ENCODE peak calls at places on chromosomes 16 and 17, in four cellular contexts. T is K562, M is GM12878, E is SK-N-SH. J is an unnamed sample.

GRCh38 chr16:68992521-68992920 is 112.9 kb upstream of the HAS3 start:
- DNase-seq in E (no peak), T (no peak), M (no peak), J (no peak)

GRCh38 chr16:4032768-4033167 is 83.5 kb downstream of the ADCY9 start:
- DNase-seq in T (no peak), M (no peak), E (no peak), J (no peak)

GRCh38 chr17:49201481-49201927 is 8.9 kb downstream of the GNGT2 start:
- DNase-seq in E (no peak), M (no peak), T (no peak), J (no peak)

GRCh38 chr16:11597737-11598136 is 11.0 kb upstream of the LITAF start:
- DNase-seq in M (no peak), E (no peak), T (no peak), J (peak; percentile 79)

GRCh38 chr17:60090412-60090811 is 11.7 kb upstream of the HEATR6 start:
- DNase-seq in T (no peak), M (no peak), E (no peak), J (no peak)

GRCh38 chr17:55321507-55322064 is 56.8 kb downstream of the HLF start:
- DNase-seq in E (no peak), T (no peak), M (no peak), J (no peak)

GRCh38 chr16:1863681-1864460 is 8.1 kb downstream of the MEIOB start:
- DNase-seq in T (peak; percentile 29), M (no peak), E (peak; percentile 44), J (no peak)

GRCh38 chr16:9139965-9140364 is 48.5 kb downstream of the HAPSTR1 start:
- DNase-seq in E (peak; percentile 42), T (peak; percentile 59), M (no peak), J (peak; percentile 25)

GRCh38 chr16:19005561-19006445 is 22.1 kb downstream of the TMC7 start:
- DNase-seq in E (no peak), M (no peak), T (no peak), J (no peak)

GRCh38 chr17:45776896-45777295 is 7.2 kb upstream of the CRHR1 start:
- DNase-seq in T (no peak), E (no peak), M (no peak), J (no peak)

GRCh38 chr16:2969545-2970521 is 685 bp downstream of the PAQR4 start:
- DNase-seq in M (no peak), T (peak; percentile 94), E (peak; percentile 85), J (no peak)

GRCh38 chr16:4327782-4328579 is 12.1 kb downstream of the GLIS2 start:
- DNase-seq in T (peak; percentile 37), E (peak; percentile 95), M (no peak), J (peak; percentile 83)

GRCh38 chr16:19450186-19450585 is 32.5 kb downstream of the TMC5 start:
- DNase-seq in T (no peak), E (no peak), M (no peak), J (no peak)

GRCh38 chr16:30615358-30616076 is 5.3 kb upstream of the ZNF689 start:
- DNase-seq in M (no peak), E (peak; percentile 71), T (peak; percentile 48), J (peak; percentile 82)

GRCh38 chr16:1642148-1642547 is 30.0 kb downstream of the CRAMP1 start:
- DNase-seq in M (no peak), T (no peak), E (no peak), J (no peak)

GRCh38 chr17:69525920-69526841 is 111.7 kb downstream of the MAP2K6 start:
- DNase-seq in M (no peak), T (peak; percentile 54), E (peak; percentile 60), J (peak; percentile 21)

GRCh38 chr16:27374794-27375499 is 27.0 kb upstream of the IL21R start:
- DNase-seq in T (peak; percentile 70), M (peak; percentile 90), E (peak; percentile 76), J (peak; percentile 82)

GRCh38 chr16:79026117-79026516 is 574.4 kb downstream of the MAF start:
- DNase-seq in E (peak; percentile 24), T (no peak), M (no peak), J (no peak)

GRCh38 chr16:88566158-88566557 is 4.0 kb upstream of the ZC3H18 start:
- DNase-seq in T (peak; percentile 73), M (no peak), E (no peak), J (no peak)

GRCh38 chr17:77675816-77676799 is 282.4 kb upstream of the TNRC6C start:
- DNase-seq in M (no peak), E (no peak), T (no peak), J (no peak)

GRCh38 chr17:63974594-63975192 is 2.0 kb upstream of the SCN4A start:
- DNase-seq in T (no peak), E (no peak), M (no peak), J (no peak)

GRCh38 chr17:82866521-82867214 is 26.8 kb upstream of the ZNF750 start:
- DNase-seq in M (no peak), E (peak; percentile 85), T (peak; percentile 15), J (no peak)

GRCh38 chr17:37312137-37312923 is 63.5 kb upstream of the C17orf78 start:
- DNase-seq in T (no peak), E (no peak), M (no peak), J (no peak)

GRCh38 chr16:20611350-20611902 is 35.3 kb upstream of the ACSM2B start:
- DNase-seq in E (no peak), M (no peak), T (no peak), J (no peak)

GRCh38 chr16:69073181-69073669 is 32.2 kb upstream of the HAS3 start:
- DNase-seq in E (no peak), M (no peak), T (no peak), J (no peak)

GRCh38 chr16:50318796-50319578 is 49.8 kb downstream of the BRD7 start:
- DNase-seq in M (no peak), E (no peak), T (no peak), J (no peak)

GRCh38 chr16:79434097-79434496 is 166.4 kb downstream of the MAF start:
- DNase-seq in E (no peak), M (no peak), T (no peak), J (no peak)

GRCh38 chr17:81967533-81968395 is 6.8 kb upstream of the NOTUM start:
- DNase-seq in T (peak; percentile 97), E (peak; percentile 97), M (peak; percentile 40), J (peak; percentile 79)

GRCh38 chr17:62343764-62344163 is 36.6 kb upstream of the EFCAB3 start:
- DNase-seq in T (no peak), E (no peak), M (no peak), J (no peak)

GRCh38 chr16:995087-995486 is 13.5 kb downstream of the SOX8 start:
- DNase-seq in T (no peak), M (no peak), E (no peak), J (no peak)

GRCh38 chr16:1334739-1335138 is 1.3 kb downstream of the BAIAP3 start:
- DNase-seq in T (no peak), M (no peak), E (no peak), J (no peak)

GRCh38 chr16:21064203-21064602 is 86.4 kb downstream of the DNAH3 start:
- DNase-seq in T (no peak), M (no peak), E (no peak), J (no peak)

GRCh38 chr17:53168413-53168812 is 654.3 kb upstream of the KIF2B start:
- DNase-seq in T (no peak), M (no peak), E (no peak), J (no peak)

GRCh38 chr17:3411070-3411469 is at the start of gene OR3A3:
- DNase-seq in T (no peak), M (no peak), E (no peak), J (no peak)

GRCh38 chr17:3418222-3418621 is 7.1 kb downstream of the OR3A3 start:
- DNase-seq in E (no peak), M (no peak), T (no peak), J (no peak)

GRCh38 chr17:3415610-3416009 is 4.4 kb downstream of the OR3A3 start:
- DNase-seq in M (no peak), T (no peak), E (no peak), J (no peak)
- H3K4me3 ChIP-seq in M (no peak overlapping the region), T (no peak overlapping the region), E (no peak overlapping the region), J (no peak overlapping the region)

GRCh38 chr17:58326609-58327341 is 1.8 kb downstream of the TSPOAP1 start:
- DNase-seq in M (no peak), T (no peak), E (peak; percentile 22), J (no peak)

GRCh38 chr17:58327363-58328194 is 1.0 kb downstream of the TSPOAP1 start:
- DNase-seq in M (no peak), E (peak; percentile 44), T (peak; percentile 41), J (no peak)

GRCh38 chr17:58329808-58330543 is 1.4 kb upstream of the TSPOAP1 start:
- DNase-seq in M (peak; percentile 85), T (peak; percentile 73), E (no peak), J (peak; percentile 81)

GRCh38 chr17:58329035-58329807 is 626 bp upstream of the TSPOAP1 start:
- DNase-seq in M (peak; percentile 97), T (peak; percentile 95), E (peak; percentile 73), J (peak; percentile 98)

GRCh38 chr17:58328195-58329034 is at the start of gene TSPOAP1:
- DNase-seq in M (peak; percentile 95), E (peak; percentile 95), T (peak; percentile 92), J (peak; percentile 88)
- TF ChIP-seq CTCF in M (no peak), E (no peak), T (no peak), J (no peak)

GRCh38 chr17:76485569-76485968 is 15.7 kb downstream of the RHBDF2 start:
- DNase-seq in T (no peak), E (no peak), M (no peak), J (no peak)
- TF ChIP-seq GABPA in T (no peak), E (no peak), M (no peak), J (no peak)

GRCh38 chr16:13957197-13958078 is 37.5 kb downstream of the ERCC4 start:
- DNase-seq in M (peak; percentile 56), T (peak; percentile 81), E (peak; percentile 37), J (peak; percentile 64)
- H3K4me3 ChIP-seq in M (peak overlapping the region; percentile 70), T (no peak overlapping the region), E (peak overlapping the region; percentile 49), J (no peak overlapping the region)

GRCh38 chr17:46975287-46975686 is 3.8 kb downstream of the RPRML start:
- DNase-seq in E (no peak), M (no peak), T (no peak), J (no peak)

GRCh38 chr17:46977348-46977747 is 1.7 kb downstream of the RPRML start:
- DNase-seq in T (peak; percentile 64), M (no peak), E (peak; percentile 51), J (no peak)

GRCh38 chr17:46977750-46978488 is 1.1 kb downstream of the RPRML start:
- DNase-seq in T (no peak), E (no peak), M (no peak), J (no peak)

GRCh38 chr17:46978489-46979022 is 497 bp downstream of the RPRML start:
- DNase-seq in E (peak; percentile 64), T (no peak), M (no peak), J (no peak)

GRCh38 chr17:46976626-46977270 is 2.3 kb downstream of the RPRML start:
- DNase-seq in E (no peak), M (no peak), T (peak; percentile 86), J (no peak)
- TF ChIP-seq CTCF in E (no peak), M (no peak), T (peak; percentile 75), J (no peak)